ENCODE peak calls at places on chromosomes 3 and 15, in seven cellular contexts. N is mesendoderm, X is epithelial cell of esophagus, Z is lower lobe of right lung, K is astrocyte of the spinal cord, A is Peyer's patch, I is PC-3. Y is an unnamed sample.

GRCh38 chr15:35281515-35281914 is 196.4 kb upstream of the NANOGP8 start:
- DNase-seq in Z (no peak), K (peak; percentile 22), X (peak; percentile 69), N (no peak), A (no peak), I (peak; percentile 87), Y (no peak)

GRCh38 chr3:187183210-187183862 is 13.9 kb upstream of the RTP1 start:
- DNase-seq in X (peak; percentile 94), Z (no peak), K (no peak), A (no peak), N (no peak), I (no peak), Y (no peak)

GRCh38 chr15:83057660-83058376 is 9.2 kb downstream of the BTBD1 start:
- DNase-seq in Z (no peak), X (no peak), K (no peak), A (no peak), I (no peak), N (no peak), Y (no peak)

GRCh38 chr3:156630081-156630772 is 44.2 kb upstream of the TIPARP start:
- DNase-seq in N (peak; percentile 72), I (peak; percentile 84), A (no peak), X (peak; percentile 83), Z (no peak), K (peak; percentile 48), Y (no peak)

GRCh38 chr3:48012659-48013058 is 3.6 kb downstream of the MAP4 start:
- DNase-seq in N (no peak), K (no peak), Z (no peak), I (no peak), X (no peak), A (no peak), Y (no peak)

GRCh38 chr15:43912991-43913927 is 86.5 kb downstream of the WDR76 start:
- DNase-seq in I (peak; percentile 96), A (no peak), Z (no peak), N (peak; percentile 95), K (peak; percentile 98), X (peak; percentile 93), Y (no peak)

GRCh38 chr3:13152826-13153710 is 79.8 kb upstream of the IQSEC1 start:
- DNase-seq in Z (no peak), I (no peak), X (no peak), N (no peak), K (no peak), A (no peak), Y (no peak)

GRCh38 chr3:127714866-127715265 is 42.1 kb downstream of the ABTB1 start:
- DNase-seq in N (no peak), Z (no peak), A (no peak), I (no peak), K (no peak), X (no peak), Y (no peak)

GRCh38 chr3:62369476-62369743 is 3.9 kb downstream of the FEZF2 start:
- DNase-seq in X (no peak), Z (no peak), I (no peak), K (no peak), A (no peak), N (no peak), Y (no peak)
- H3K4me3 ChIP-seq in X (no peak overlapping the region), Z (no peak overlapping the region), I (no peak overlapping the region), K (no peak overlapping the region), A (no peak overlapping the region), N (no peak overlapping the region), Y (no peak overlapping the region)

GRCh38 chr3:46599590-46599989 is 12.7 kb upstream of the FAM240A start:
- DNase-seq in X (no peak), A (no peak), K (no peak), I (no peak), N (no peak), Z (no peak), Y (no peak)
- H3K4me3 ChIP-seq in X (no peak overlapping the region), A (no peak overlapping the region), K (no peak overlapping the region), I (no peak overlapping the region), N (no peak overlapping the region), Z (no peak overlapping the region), Y (no peak overlapping the region)

DNA sequence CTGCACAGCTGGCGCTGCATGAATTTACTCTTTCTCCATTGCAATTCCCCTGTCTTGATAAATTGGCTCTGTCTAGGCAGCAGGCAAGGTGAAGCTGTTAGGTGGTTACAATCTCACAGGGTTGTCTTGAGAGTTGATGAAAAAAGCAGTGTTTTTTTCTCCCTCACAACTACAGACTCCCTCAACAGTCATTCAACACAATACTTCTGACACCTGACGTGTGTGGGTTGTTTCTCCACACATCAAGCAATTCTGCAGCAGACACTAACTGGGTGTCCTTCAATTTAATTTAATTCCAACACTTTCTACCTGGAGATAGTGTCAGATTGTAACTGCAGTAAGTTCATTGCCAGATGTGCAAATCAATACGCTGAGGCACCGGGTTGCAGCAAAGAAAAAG is 5.1 kb upstream of the SCAMP2 start:
- DNase-seq in K (no peak), A (no peak), X (no peak), I (no peak), N (no peak), Z (no peak), Y (no peak)
- H3K4me3 ChIP-seq in K (no peak overlapping the region), A (no peak overlapping the region), X (no peak overlapping the region), I (no peak overlapping the region), N (no peak overlapping the region), Z (no peak overlapping the region), Y (no peak overlapping the region)

GRCh38 chr3:150348500-150348899 is 59.6 kb upstream of the TSC22D2 start:
- DNase-seq in K (peak; percentile 84), N (no peak), X (peak; percentile 95), Z (no peak), I (peak; percentile 96), A (peak; percentile 67), Y (no peak)
- H3K4me3 ChIP-seq in K (no peak overlapping the region), N (no peak overlapping the region), X (no peak overlapping the region), Z (no peak overlapping the region), I (peak overlapping the region; percentile 53), A (no peak overlapping the region), Y (no peak overlapping the region)

DNA sequence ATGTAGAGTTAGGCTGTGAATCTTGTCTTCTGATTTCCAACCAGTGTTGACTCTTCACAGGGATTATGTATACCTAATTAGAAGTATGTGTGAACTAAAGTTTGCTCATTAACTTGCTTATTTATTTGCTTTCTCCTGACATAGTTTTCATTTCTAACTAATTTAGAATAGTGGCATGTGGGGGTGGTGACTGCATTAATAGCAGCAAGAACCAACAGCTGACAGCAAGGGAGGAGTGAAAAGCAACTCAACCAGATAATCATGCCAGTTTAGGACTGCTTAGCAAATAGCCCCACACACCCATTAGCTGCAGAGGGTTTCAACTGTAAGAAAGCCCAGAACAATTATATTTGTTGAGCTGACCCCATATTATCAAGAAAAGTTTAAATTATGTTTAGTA is 3.8 kb downstream of the ST3GAL6 start:
- DNase-seq in X (peak; percentile 31), I (no peak), N (no peak), A (no peak), K (no peak), Z (no peak), Y (no peak)
- H3K4me3 ChIP-seq in X (no peak overlapping the region), I (no peak overlapping the region), N (no peak overlapping the region), A (no peak overlapping the region), K (no peak overlapping the region), Z (no peak overlapping the region), Y (no peak overlapping the region)

DNA sequence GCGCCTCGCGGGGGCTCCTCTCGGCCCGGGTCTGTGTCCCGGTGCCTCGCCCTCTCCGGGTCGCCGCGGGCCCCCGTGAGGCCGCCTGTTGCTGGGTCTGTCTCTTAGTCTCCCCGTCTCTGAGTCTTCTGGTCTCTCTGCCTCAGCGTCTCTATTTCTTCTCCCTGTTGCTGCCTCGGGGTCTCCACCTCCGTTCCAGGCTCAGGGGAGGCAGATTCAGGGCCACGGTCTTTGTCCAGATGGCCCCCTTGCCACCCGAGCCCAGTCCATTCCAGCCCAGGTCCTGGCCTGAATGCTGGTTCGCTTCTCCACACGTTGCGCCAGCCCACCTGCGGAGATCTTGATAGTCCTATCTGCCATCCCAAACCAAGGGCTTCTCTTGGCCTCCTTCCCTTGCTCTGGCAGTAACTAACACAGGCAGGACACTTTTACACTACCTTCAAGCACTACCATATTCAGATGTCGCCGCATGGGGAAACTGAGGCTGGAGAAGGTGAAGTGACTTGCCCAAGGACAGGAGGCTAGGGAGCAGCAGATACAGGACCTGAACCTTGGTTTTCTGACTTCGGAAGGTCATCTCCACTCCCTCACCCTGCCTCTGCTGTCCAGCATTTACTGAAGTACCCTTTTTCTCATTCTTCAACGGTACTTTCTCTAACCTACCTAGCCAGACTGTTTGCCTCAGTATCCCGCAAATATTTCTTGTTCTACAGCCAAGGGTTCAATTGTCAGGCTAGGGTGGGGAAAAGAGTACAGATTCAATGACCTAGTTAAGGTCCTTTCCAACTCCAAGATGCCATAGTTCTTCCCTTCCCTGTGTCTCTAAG is 616 bp upstream of the IGDCC4 start:
- DNase-seq in K (no peak), X (no peak), A (no peak), I (no peak), Z (no peak), N (peak; percentile 67), Y (no peak)
- H3K4me3 ChIP-seq in K (peak overlapping the region; percentile 33), X (no peak overlapping the region), A (peak overlapping the region; percentile 52), I (no peak overlapping the region), Z (no peak overlapping the region), N (peak overlapping the region; percentile 37), Y (no peak overlapping the region)

DNA sequence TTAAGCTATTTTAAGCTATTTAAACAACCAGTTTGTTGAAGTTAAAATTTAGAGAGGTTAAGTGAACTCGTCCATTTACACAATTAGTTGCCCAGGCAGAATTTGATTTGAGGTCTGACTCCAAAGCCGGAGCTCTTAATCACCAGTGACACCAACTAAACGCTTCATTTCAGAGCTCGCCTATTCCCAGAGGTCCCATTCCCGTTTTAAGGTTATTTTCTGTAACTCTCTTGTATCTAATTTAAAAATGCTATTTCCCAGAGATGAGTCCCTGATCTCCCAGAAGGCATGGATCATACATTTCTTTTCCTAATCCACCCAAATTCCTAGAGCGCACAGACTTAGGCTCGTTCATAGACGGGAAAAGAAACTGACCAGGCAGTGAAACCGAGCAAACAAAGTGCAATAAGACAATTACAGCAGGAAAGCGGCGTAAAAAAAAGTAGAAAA is 900 bp upstream of the MCTP2 start:
- DNase-seq in X (peak; percentile 46), A (no peak), I (no peak), K (no peak), Z (no peak), N (no peak), Y (no peak)
- H3K4me3 ChIP-seq in X (peak overlapping the region; percentile 66), A (peak overlapping the region; percentile 88), I (peak overlapping the region; percentile 75), K (peak overlapping the region; percentile 51), Z (peak overlapping the region; percentile 71), N (no peak overlapping the region), Y (peak overlapping the region; percentile 73)

DNA sequence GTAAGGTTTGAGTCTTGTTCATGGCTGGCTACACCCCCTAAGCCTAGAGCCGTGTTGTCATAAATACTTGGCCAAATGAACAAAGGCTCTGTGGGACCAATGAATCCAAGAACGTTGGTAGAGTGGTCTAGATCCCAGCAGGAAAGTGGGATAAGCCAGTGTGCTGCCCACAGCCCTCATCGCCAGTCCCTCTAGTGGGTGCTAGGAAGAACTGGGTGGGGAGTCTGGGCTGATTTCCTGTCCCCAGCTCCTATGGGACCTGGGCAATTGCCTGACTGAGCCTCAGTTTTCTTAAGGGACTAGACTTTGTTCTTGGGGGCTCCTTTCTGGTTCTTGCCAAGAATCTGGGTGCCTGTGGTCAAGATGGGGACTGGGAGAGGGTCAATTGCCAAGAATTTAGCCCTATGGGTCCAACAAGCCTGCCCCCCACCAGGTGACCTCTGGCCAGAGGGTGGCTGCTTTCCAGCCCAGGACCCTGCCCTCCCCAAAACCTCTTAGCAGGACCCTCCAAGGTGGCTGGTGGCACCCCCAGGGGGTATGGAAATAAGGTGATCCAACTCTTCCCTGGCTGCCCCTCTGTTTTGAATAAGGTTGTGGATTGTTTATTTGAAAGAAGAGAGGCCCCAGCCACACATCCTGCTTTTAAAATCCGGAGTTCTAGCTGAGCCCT is 42.7 kb downstream of the SMAD6 start:
- DNase-seq in N (no peak), X (no peak), A (no peak), K (no peak), Z (no peak), I (no peak), Y (no peak)
- H3K4me3 ChIP-seq in N (no peak overlapping the region), X (no peak overlapping the region), A (no peak overlapping the region), K (no peak overlapping the region), Z (no peak overlapping the region), I (no peak overlapping the region), Y (no peak overlapping the region)